ENCODE peak calls at places on chromosomes 4 and X, in seven cellular contexts. One of them, this sample, is unnamed.

GRCh38 chrX:151151668-151152267 is 24.6 kb upstream of the GPR50 start:
- DNase-seq in mucosa of descending colon: no peak
- DNase-seq in mammary epithelial cell: peak
- DNase-seq in left ventricle myocardium inferior: no peak
- DNase-seq in hypothalamus: no peak
- DNase-seq in fibroblast of the aortic adventitia: peak
- DNase-seq in Calu3: peak
- DNase-seq in this sample: no peak

GRCh38 chr4:132504438-132504837 is 644.7 kb upstream of the PCDH10 start:
- DNase-seq in mucosa of descending colon: no peak
- DNase-seq in mammary epithelial cell: peak
- DNase-seq in left ventricle myocardium inferior: no peak
- DNase-seq in hypothalamus: no peak
- DNase-seq in fibroblast of the aortic adventitia: no peak
- DNase-seq in Calu3: no peak
- DNase-seq in this sample: no peak

GRCh38 chr4:156971168-156971601 is 414 bp downstream of the PDGFC start:
- DNase-seq in mucosa of descending colon: peak
- DNase-seq in mammary epithelial cell: no peak
- DNase-seq in left ventricle myocardium inferior: peak
- DNase-seq in hypothalamus: peak
- DNase-seq in fibroblast of the aortic adventitia: no peak
- DNase-seq in Calu3: peak
- DNase-seq in this sample: peak

GRCh38 chrX:133598596-133599334 is 183.5 kb upstream of the GPC4 start:
- DNase-seq in mucosa of descending colon: no peak
- DNase-seq in mammary epithelial cell: no peak
- DNase-seq in left ventricle myocardium inferior: no peak
- DNase-seq in hypothalamus: no peak
- DNase-seq in fibroblast of the aortic adventitia: no peak
- DNase-seq in Calu3: no peak
- DNase-seq in this sample: no peak

GRCh38 chr4:52799813-52800212 is 48.6 kb upstream of the ERVMER34-1 start:
- DNase-seq in mucosa of descending colon: no peak
- DNase-seq in mammary epithelial cell: no peak
- DNase-seq in left ventricle myocardium inferior: no peak
- DNase-seq in hypothalamus: no peak
- DNase-seq in fibroblast of the aortic adventitia: no peak
- DNase-seq in Calu3: no peak
- DNase-seq in this sample: no peak

GRCh38 chr4:16591867-16592266 is 306.6 kb downstream of the LDB2 start:
- DNase-seq in mucosa of descending colon: no peak
- DNase-seq in mammary epithelial cell: no peak
- DNase-seq in left ventricle myocardium inferior: peak
- DNase-seq in hypothalamus: peak
- DNase-seq in fibroblast of the aortic adventitia: no peak
- DNase-seq in Calu3: no peak
- DNase-seq in this sample: no peak

GRCh38 chr4:89752932-89753598 is 83.9 kb downstream of the SNCA start:
- DNase-seq in mucosa of descending colon: no peak
- DNase-seq in mammary epithelial cell: peak
- DNase-seq in left ventricle myocardium inferior: no peak
- DNase-seq in hypothalamus: no peak
- DNase-seq in fibroblast of the aortic adventitia: peak
- DNase-seq in Calu3: no peak
- DNase-seq in this sample: no peak

GRCh38 chr4:185863946-185864345 is 52.0 kb upstream of the SORBS2 start:
- DNase-seq in mucosa of descending colon: no peak
- DNase-seq in mammary epithelial cell: no peak
- DNase-seq in left ventricle myocardium inferior: no peak
- DNase-seq in hypothalamus: no peak
- DNase-seq in fibroblast of the aortic adventitia: no peak
- DNase-seq in Calu3: no peak
- DNase-seq in this sample: no peak

GRCh38 chrX:1224954-1225353 is 12.5 kb upstream of the CRLF2 start:
- DNase-seq in mucosa of descending colon: no peak
- DNase-seq in mammary epithelial cell: no peak
- DNase-seq in left ventricle myocardium inferior: no peak
- DNase-seq in hypothalamus: no peak
- DNase-seq in fibroblast of the aortic adventitia: no peak
- DNase-seq in Calu3: no peak
- DNase-seq in this sample: no peak

GRCh38 chr4:70714061-70714468 is 7.7 kb upstream of the RUFY3 start:
- DNase-seq in mucosa of descending colon: no peak
- DNase-seq in mammary epithelial cell: no peak
- DNase-seq in left ventricle myocardium inferior: no peak
- DNase-seq in hypothalamus: no peak
- DNase-seq in fibroblast of the aortic adventitia: peak
- DNase-seq in Calu3: no peak
- DNase-seq in this sample: no peak

GRCh38 chr4:78665216-78665615 is 110.9 kb upstream of the BMP2K start:
- DNase-seq in mucosa of descending colon: no peak
- DNase-seq in mammary epithelial cell: no peak
- DNase-seq in left ventricle myocardium inferior: no peak
- DNase-seq in hypothalamus: no peak
- DNase-seq in fibroblast of the aortic adventitia: no peak
- DNase-seq in Calu3: no peak
- DNase-seq in this sample: no peak